ENCODE peak calls at places on chromosomes 3 and 15, in seven cellular contexts. P is prostate gland, N is left lung, B is SK-N-SH, M is neural progenitor cell, W is psoas muscle, H is SJSA1. G is an unnamed sample. For H3K27me3 and H3K36me3, the result is how much of the 10 kb centered on the place peaks cover.

GRCh38 chr3:112010631-112011030 is 11.9 kb downstream of the TAGLN3 start:
- DNase-seq in M (no peak), P (no peak), W (no peak), B (no peak), H (no peak), N (no peak), G (no peak)

GRCh38 chr3:108453541-108454057 is 56.8 kb downstream of the MYH15 start:
- DNase-seq in B (no peak), P (no peak), W (no peak), H (no peak), M (no peak), N (no peak), G (no peak)

GRCh38 chr3:197599089-197599765 is 43.5 kb upstream of the BDH1 start:
- DNase-seq in B (peak), P (peak), M (peak), N (peak), H (peak), W (peak), G (peak)

GRCh38 chr15:71820127-71820526 is 9.8 kb downstream of the NR2E3 start:
- DNase-seq in H (no peak), N (no peak), M (no peak), W (no peak), B (no peak), P (no peak), G (no peak)

GRCh38 chr3:71581451-71581980 is 2.0 kb downstream of the FOXP1 start:
- DNase-seq in M (peak), W (peak), P (peak), N (peak), B (peak), H (peak), G (peak)

GRCh38 chr3:65889707-65890099 is 149.0 kb downstream of the MAGI1 start:
- DNase-seq in W (no peak), N (no peak), B (no peak), P (no peak), H (no peak), M (no peak), G (no peak)

GRCh38 chr3:161508852-161509477 is 12.4 kb downstream of the OTOL1 start:
- DNase-seq in M (no peak), W (no peak), N (no peak), B (peak), H (no peak), P (no peak), G (no peak)

GRCh38 chr3:156449712-156450574 is 105.0 kb downstream of the SSR3 start:
- DNase-seq in H (no peak), M (peak), B (peak), P (peak), N (no peak), W (no peak), G (no peak)

GRCh38 chr15:64029633-64030032 is 16.7 kb downstream of the DAPK2 start:
- DNase-seq in M (no peak), H (no peak), N (no peak), W (no peak), B (no peak), P (no peak), G (no peak)

GRCh38 chr15:83483612-83484011 is 36.5 kb downstream of the SH3GL3 start:
- DNase-seq in W (no peak), M (no peak), P (no peak), B (no peak), N (no peak), H (no peak), G (no peak)

GRCh38 chr3:148532326-148532725 is 165.4 kb upstream of the AGTR1 start:
- DNase-seq in M (no peak), H (no peak), B (no peak), P (no peak), N (no peak), W (no peak), G (no peak)

GRCh38 chr3:191330309-191330712 is at the start of gene UTS2B:
- DNase-seq in H (peak), M (peak), W (no peak), B (no peak), N (no peak), P (no peak), G (no peak)

GRCh38 chr3:154864947-154865346 is 215.2 kb upstream of the MME start:
- DNase-seq in B (no peak), P (no peak), H (no peak), W (no peak), N (no peak), M (no peak), G (no peak)

GRCh38 chr15:70974004-70974832 is 81.6 kb downstream of the LRRC49 start:
- DNase-seq in M (peak), H (peak), B (no peak), W (no peak), N (no peak), P (no peak), G (no peak)

GRCh38 chr3:114718897-114719208 is 425.0 kb downstream of the TIGIT start:
- DNase-seq in H (no peak), W (no peak), N (no peak), B (no peak), M (no peak), P (no peak), G (no peak)

GRCh38 chr3:27659279-27660021 is 62.7 kb downstream of the EOMES start:
- DNase-seq in H (no peak), B (peak), W (peak), P (peak), M (peak), N (no peak), G (peak)

GRCh38 chr15:99114511-99115299 is 9.8 kb downstream of the SYNM start:
- DNase-seq in B (no peak), H (no peak), N (peak), P (no peak), W (no peak), M (no peak), G (no peak)

GRCh38 chr3:133042778-133043177 is 4.6 kb downstream of the TMEM108 start:
- DNase-seq in N (no peak), W (no peak), B (no peak), P (no peak), M (no peak), H (no peak), G (no peak)

GRCh38 chr15:96330450-96331140 is at the start of gene NR2F2:
- DNase-seq in W (peak), P (peak), N (peak), M (peak), H (peak), B (peak), G (peak)

GRCh38 chr15:31399544-31400171 is 73.0 kb downstream of the KLF13 start:
- DNase-seq in W (no peak), P (no peak), H (no peak), B (no peak), M (no peak), N (no peak), G (peak)

GRCh38 chr15:45205192-45205591 is 17.4 kb upstream of the SHF start:
- DNase-seq in B (peak), N (no peak), W (no peak), P (peak), H (peak), M (peak), G (peak)

GRCh38 chr3:129525341-129525968 is 3.0 kb upstream of the RHO start:
- DNase-seq in H (peak), M (no peak), B (no peak), N (no peak), W (no peak), P (no peak), G (no peak)

GRCh38 chr3:194935061-194935460 is 249.4 kb downstream of the FAM43A start:
- DNase-seq in B (no peak), P (peak), W (no peak), N (peak), M (no peak), H (no peak), G (no peak)

GRCh38 chr3:145243875-145244274 is 917.1 kb downstream of the PLOD2 start:
- DNase-seq in W (no peak), M (no peak), B (no peak), H (no peak), P (no peak), N (no peak), G (no peak)

GRCh38 chr15:85761635-85762034 is 33.1 kb downstream of the KLHL25 start:
- DNase-seq in H (no peak), B (no peak), W (no peak), N (no peak), P (no peak), M (no peak), G (no peak)

GRCh38 chr3:127448161-127448561 is 142.4 kb downstream of the TPRA1 start:
- DNase-seq in H (no peak), N (peak), M (no peak), W (no peak), B (peak), P (no peak), G (no peak)

GRCh38 chr15:74257105-74257504 is 21.0 kb downstream of the CCDC33 start:
- DNase-seq in P (no peak), N (no peak), B (no peak), H (no peak), M (no peak), W (no peak), G (no peak)

GRCh38 chr15:51888593-51889195 is 59.2 kb downstream of the TMOD3 start:
- DNase-seq in P (no peak), W (no peak), M (peak), B (peak), N (no peak), H (no peak), G (peak)

GRCh38 chr3:42640771-42641370 is 12.6 kb upstream of the ZBTB47 start:
- DNase-seq in N (no peak), P (no peak), M (no peak), B (no peak), W (no peak), H (no peak), G (no peak)

GRCh38 chr3:165835431-165835830 is 1.8 kb downstream of the BCHE start:
- DNase-seq in B (no peak), H (no peak), N (no peak), P (no peak), W (no peak), M (no peak), G (no peak)

GRCh38 chr3:144097144-144097543 is 125.5 kb downstream of the DIPK2A start:
- DNase-seq in B (no peak), M (peak), H (no peak), W (no peak), P (no peak), N (no peak), G (peak)

DNA sequence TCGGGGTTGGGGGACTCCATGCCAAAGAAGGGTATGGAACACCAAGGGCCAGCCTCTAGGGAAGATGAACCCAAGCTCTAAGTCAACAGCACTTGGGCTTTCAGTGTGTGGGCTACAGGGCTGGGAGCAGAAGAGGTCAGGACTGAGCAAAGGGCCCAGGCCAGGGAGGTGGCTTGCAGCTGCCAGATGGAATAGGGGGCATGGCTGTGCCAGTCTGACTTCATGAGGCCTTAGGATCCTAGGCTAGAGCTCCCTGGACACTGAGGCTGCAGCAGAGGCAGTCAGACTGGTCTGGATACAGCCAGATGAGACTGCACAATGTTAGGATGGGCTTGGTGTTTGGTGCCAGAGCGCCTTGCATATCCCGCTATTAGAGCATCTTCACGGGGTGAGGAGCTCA is 3.8 kb downstream of the RASGRF1 start:
- DNase-seq in M (no peak), B (no peak), N (no peak), P (no peak), W (no peak), H (no peak), G (no peak)
- H3K27me3 ChIP-seq in M (half or more), B (under half), N (half or more), P (under half), W (half or more), H (half or more), G (half or more)

GRCh38 chr15:67134577-67135492 is 69.4 kb downstream of the SMAD3 start:
- DNase-seq in N (no peak), P (no peak), M (no peak), W (no peak), B (no peak), H (no peak), G (no peak)
- H3K4me3 ChIP-seq in N (no peak), P (no peak), M (no peak), W (no peak), B (no peak), H (no peak), G (no peak)

DNA sequence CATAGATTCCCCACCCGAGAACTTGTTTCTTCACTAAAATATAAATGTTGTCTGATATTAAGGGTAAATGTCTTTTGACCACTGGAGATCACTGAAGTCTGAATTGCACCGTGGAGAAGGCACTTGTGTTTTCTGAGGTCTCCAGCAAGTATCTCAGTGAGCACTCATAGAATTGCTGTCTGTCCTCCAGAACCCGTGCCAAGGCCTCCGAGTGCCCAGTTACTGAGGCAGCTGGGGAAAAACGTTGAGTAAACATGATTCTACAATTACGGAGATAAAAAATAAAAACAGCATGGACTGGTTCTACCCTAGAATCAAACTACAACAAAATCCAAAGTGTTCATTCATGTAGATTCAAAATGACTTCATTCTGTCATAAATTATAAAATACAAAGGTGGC is 60.0 kb downstream of the MLH1 start:
- DNase-seq in H (no peak), W (no peak), N (no peak), B (no peak), M (no peak), P (peak), G (no peak)
- H3K36me3 ChIP-seq in H (half or more), W (half or more), N (half or more), B (half or more), M (under half), P (under half), G (under half)

DNA sequence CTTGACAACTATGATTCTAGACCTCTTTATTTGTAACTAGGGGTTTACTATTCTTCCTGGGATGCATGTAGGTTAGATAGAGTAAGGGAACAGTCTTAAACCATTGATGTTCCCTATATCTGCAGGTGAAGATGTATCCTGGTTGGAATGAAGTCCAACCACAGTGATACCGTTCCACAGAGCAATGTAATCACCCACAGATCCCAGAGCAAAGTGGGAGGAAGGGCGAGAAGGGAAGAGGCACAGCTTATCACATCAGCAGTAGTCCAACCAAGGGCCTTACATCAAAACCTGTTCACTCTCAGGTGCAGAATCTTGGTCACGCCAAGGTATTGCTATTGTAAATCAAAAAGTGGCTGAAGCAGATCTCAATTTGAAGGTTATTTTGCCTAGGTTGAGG is 61.8 kb upstream of the LIPC start:
- DNase-seq in M (no peak), W (no peak), N (no peak), H (no peak), B (no peak), P (no peak), G (no peak)
- H3K27me3 ChIP-seq in M (under half), W (under half), N (under half), H (under half), B (under half), P (under half), G (under half)

DNA sequence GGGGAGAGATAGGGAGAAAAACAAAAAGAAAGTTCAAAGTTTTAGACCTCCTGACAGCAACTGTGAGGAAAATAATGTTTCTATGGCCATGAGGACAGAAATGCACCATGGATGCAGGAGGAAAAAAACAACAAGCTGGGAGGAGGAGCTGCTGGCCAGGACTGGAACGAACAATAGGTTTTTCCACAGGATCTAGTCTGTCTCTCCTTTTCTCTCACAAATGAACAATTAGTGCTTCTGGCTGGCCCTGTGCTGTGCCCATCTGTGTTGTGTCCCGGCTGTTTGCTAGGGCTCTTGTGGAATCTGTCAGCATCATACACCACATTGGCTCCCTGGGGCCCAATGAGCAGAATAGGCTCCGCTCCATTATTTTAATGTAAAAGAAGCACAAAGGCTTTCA is 15.2 kb downstream of the GK5 start:
- DNase-seq in P (no peak), W (no peak), B (no peak), H (no peak), N (no peak), M (peak), G (peak)
- H3K4me3 ChIP-seq in P (no peak), W (no peak), B (no peak), H (no peak), N (no peak), M (no peak), G (no peak)

GRCh38 chr3:52739725-52740124 is 31.0 kb downstream of the NEK4 start:
- DNase-seq in H (no peak), B (no peak), N (no peak), W (no peak), P (no peak), M (no peak), G (no peak)

GRCh38 chr3:52743152-52743551 is 27.6 kb downstream of the NEK4 start:
- DNase-seq in H (no peak), W (no peak), N (no peak), P (peak), M (no peak), B (no peak), G (no peak)

GRCh38 chr3:52743721-52744120 is 27.0 kb downstream of the NEK4 start:
- DNase-seq in N (no peak), H (no peak), M (no peak), P (no peak), W (no peak), B (no peak), G (no peak)

DNA sequence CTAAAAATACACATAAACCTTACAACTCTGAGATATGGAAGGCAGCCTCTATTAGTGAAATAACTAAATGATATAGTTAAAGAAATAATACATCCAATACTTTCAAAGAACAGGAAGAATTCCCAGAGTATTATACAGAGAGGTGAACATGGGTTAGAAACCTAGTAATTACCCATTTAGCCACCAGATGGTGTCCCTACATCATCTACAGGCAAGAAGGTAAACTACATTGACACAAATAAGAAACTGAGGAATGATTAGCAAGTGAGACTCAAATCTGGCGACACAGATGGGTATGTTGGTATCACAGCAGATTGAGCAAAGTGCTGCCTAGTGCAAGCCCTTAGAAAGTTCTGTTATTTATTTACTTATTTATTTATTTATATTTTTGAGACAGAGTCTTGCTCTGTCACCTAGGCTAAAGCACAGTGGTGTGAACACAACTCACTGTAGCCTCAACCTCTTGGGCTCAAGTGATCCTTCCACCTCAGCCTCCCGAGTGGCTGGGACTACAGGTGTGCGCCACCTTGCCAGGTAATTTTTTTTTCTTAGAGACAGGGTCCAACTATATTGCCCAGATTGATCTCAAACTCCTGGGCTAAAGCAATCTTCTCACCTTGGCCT is 28.2 kb downstream of the NEK4 start:
- DNase-seq in M (peak), B (peak), H (peak), P (no peak), N (no peak), W (no peak), G (peak)
- H3K36me3 ChIP-seq in M (under half), B (half or more), H (under half), P (under half), N (half or more), W (half or more), G (under half)

GRCh38 chr3:55647675-55648074 is 160.6 kb upstream of the WNT5A start:
- DNase-seq in M (no peak), N (no peak), W (no peak), B (peak), H (no peak), P (no peak), G (peak)

GRCh38 chr3:55647086-55647485 is 160.0 kb upstream of the WNT5A start:
- DNase-seq in N (no peak), B (no peak), W (no peak), P (no peak), M (peak), H (no peak), G (peak)

GRCh38 chr3:55650011-55650410 is 162.9 kb upstream of the WNT5A start:
- DNase-seq in H (no peak), N (no peak), P (no peak), B (no peak), W (no peak), M (no peak), G (no peak)

GRCh38 chr3:55649554-55649953 is 162.4 kb upstream of the WNT5A start:
- DNase-seq in B (no peak), W (no peak), N (no peak), M (no peak), H (no peak), P (no peak), G (peak)

GRCh38 chr3:55648591-55649318 is 161.6 kb upstream of the WNT5A start:
- DNase-seq in W (no peak), M (no peak), H (no peak), N (no peak), P (no peak), B (no peak), G (peak)
- H3K27me3 ChIP-seq in W (under half), M (under half), H (under half), N (under half), P (under half), B (under half), G (under half)

DNA sequence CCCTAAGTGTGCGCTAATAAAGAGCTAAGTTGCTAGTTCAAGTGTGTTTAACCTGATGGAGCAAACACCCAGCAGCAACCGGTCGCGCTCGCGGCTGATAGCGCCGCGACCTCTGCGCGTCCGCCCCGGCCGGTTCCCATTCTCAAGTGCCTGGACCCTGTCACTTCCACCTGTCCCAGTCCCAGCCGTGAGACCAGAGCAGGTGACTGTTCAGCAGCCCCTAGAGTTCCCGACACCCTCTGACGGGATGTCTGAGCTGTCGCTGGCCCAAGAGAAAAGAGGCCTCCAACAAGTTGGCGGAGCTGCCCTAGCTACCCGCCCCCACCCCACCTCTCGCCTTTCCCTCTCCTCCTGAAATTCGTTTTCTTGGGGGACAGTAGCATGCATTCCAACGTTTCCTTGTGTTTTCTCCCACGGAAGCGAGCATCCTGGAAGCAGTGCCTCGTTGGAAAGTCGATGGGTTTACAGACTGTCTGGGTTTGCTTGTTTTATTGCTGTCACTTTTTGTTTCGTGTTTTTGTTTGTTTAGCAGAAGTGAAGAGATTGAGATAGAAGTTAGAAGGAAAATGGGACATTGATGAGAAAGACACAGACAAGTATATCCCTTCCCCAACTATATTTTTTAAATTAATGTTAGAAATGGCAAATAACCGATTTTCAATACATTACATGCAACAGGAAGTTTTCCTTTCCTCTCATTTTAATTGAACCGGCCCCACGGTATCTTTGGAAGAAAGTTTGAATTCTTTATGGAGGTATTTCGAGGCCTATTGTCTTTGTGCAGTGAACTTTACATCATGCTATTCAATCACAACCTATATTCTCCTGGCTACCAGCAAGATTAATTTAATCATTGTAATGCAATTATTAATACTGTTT is 3.2 kb upstream of the MECOM start:
- DNase-seq in W (no peak), H (no peak), M (peak), P (no peak), B (peak), N (peak), G (peak)
- H3K4me3 ChIP-seq in W (no peak), H (no peak), M (peak), P (no peak), B (no peak), N (no peak), G (peak)